ENCODE peak calls at places on chromosomes 2 and 18, in eight cellular contexts. One of them, this sample, is unnamed.
A peak's percentile ranks its signal among the peaks of the same experiment; 100 is the strongest.

GRCh38 chr2:191618789-191619185 is 59.1 kb upstream of the NABP1 start:
- DNase-seq in adipocyte: no peak
- DNase-seq in Right ventricle myocardium superior: no peak
- DNase-seq in kidney tubule cell: peak; percentile 57
- DNase-seq in COR-L47: no peak
- DNase-seq in T-helper 2 cell: no peak
- DNase-seq in activated CD8-positive, alpha-beta T cell treated with anti-CD3 and anti-CD28 coated beads for 36 hours: no peak
- DNase-seq in stimulated activated CD4-positive, alpha-beta T cell treated with anti-CD3 and anti-CD28 coated beads, Interleukin-12 subunit alpha, Interleukin-12 subunit beta, amount 100 ng/mL, for 48 hours: no peak
- DNase-seq in this sample: no peak

GRCh38 chr2:229060147-229060546 is 210.9 kb downstream of the PID1 start:
- DNase-seq in adipocyte: no peak
- DNase-seq in Right ventricle myocardium superior: no peak
- DNase-seq in kidney tubule cell: no peak
- DNase-seq in COR-L47: no peak
- DNase-seq in T-helper 2 cell: no peak
- DNase-seq in activated CD8-positive, alpha-beta T cell treated with anti-CD3 and anti-CD28 coated beads for 36 hours: no peak
- DNase-seq in stimulated activated CD4-positive, alpha-beta T cell treated with anti-CD3 and anti-CD28 coated beads, Interleukin-12 subunit alpha, Interleukin-12 subunit beta, amount 100 ng/mL, for 48 hours: no peak
- DNase-seq in this sample: no peak

GRCh38 chr2:57549642-57550102 is 496.9 kb upstream of the VRK2 start:
- DNase-seq in adipocyte: peak; percentile 45
- DNase-seq in Right ventricle myocardium superior: no peak
- DNase-seq in kidney tubule cell: peak; percentile 36
- DNase-seq in COR-L47: peak; percentile 4
- DNase-seq in T-helper 2 cell: no peak
- DNase-seq in activated CD8-positive, alpha-beta T cell treated with anti-CD3 and anti-CD28 coated beads for 36 hours: peak; percentile 2
- DNase-seq in stimulated activated CD4-positive, alpha-beta T cell treated with anti-CD3 and anti-CD28 coated beads, Interleukin-12 subunit alpha, Interleukin-12 subunit beta, amount 100 ng/mL, for 48 hours: no peak
- DNase-seq in this sample: no peak

GRCh38 chr2:42900226-42900744 is 107.9 kb upstream of the HAAO start:
- DNase-seq in adipocyte: no peak
- DNase-seq in Right ventricle myocardium superior: no peak
- DNase-seq in kidney tubule cell: no peak
- DNase-seq in COR-L47: no peak
- DNase-seq in T-helper 2 cell: no peak
- DNase-seq in activated CD8-positive, alpha-beta T cell treated with anti-CD3 and anti-CD28 coated beads for 36 hours: no peak
- DNase-seq in stimulated activated CD4-positive, alpha-beta T cell treated with anti-CD3 and anti-CD28 coated beads, Interleukin-12 subunit alpha, Interleukin-12 subunit beta, amount 100 ng/mL, for 48 hours: no peak
- DNase-seq in this sample: no peak

GRCh38 chr2:98465456-98466201 is 21.0 kb downstream of the INPP4A start:
- DNase-seq in adipocyte: no peak
- DNase-seq in Right ventricle myocardium superior: peak; percentile 88
- DNase-seq in kidney tubule cell: peak; percentile 73
- DNase-seq in COR-L47: peak; percentile 83
- DNase-seq in T-helper 2 cell: peak; percentile 75
- DNase-seq in activated CD8-positive, alpha-beta T cell treated with anti-CD3 and anti-CD28 coated beads for 36 hours: peak; percentile 81
- DNase-seq in stimulated activated CD4-positive, alpha-beta T cell treated with anti-CD3 and anti-CD28 coated beads, Interleukin-12 subunit alpha, Interleukin-12 subunit beta, amount 100 ng/mL, for 48 hours: peak; percentile 49
- DNase-seq in this sample: peak; percentile 79

GRCh38 chr2:214839464-214839863 is 30.0 kb upstream of the BARD1 start:
- DNase-seq in adipocyte: no peak
- DNase-seq in Right ventricle myocardium superior: no peak
- DNase-seq in kidney tubule cell: no peak
- DNase-seq in COR-L47: no peak
- DNase-seq in T-helper 2 cell: no peak
- DNase-seq in activated CD8-positive, alpha-beta T cell treated with anti-CD3 and anti-CD28 coated beads for 36 hours: no peak
- DNase-seq in stimulated activated CD4-positive, alpha-beta T cell treated with anti-CD3 and anti-CD28 coated beads, Interleukin-12 subunit alpha, Interleukin-12 subunit beta, amount 100 ng/mL, for 48 hours: no peak
- DNase-seq in this sample: no peak

GRCh38 chr18:24198461-24198860 is 59.6 kb downstream of the CABYR start:
- DNase-seq in adipocyte: no peak
- DNase-seq in Right ventricle myocardium superior: no peak
- DNase-seq in kidney tubule cell: no peak
- DNase-seq in COR-L47: no peak
- DNase-seq in T-helper 2 cell: no peak
- DNase-seq in activated CD8-positive, alpha-beta T cell treated with anti-CD3 and anti-CD28 coated beads for 36 hours: no peak
- DNase-seq in stimulated activated CD4-positive, alpha-beta T cell treated with anti-CD3 and anti-CD28 coated beads, Interleukin-12 subunit alpha, Interleukin-12 subunit beta, amount 100 ng/mL, for 48 hours: no peak
- DNase-seq in this sample: no peak

GRCh38 chr2:234142530-234142929 is 92.0 kb downstream of the SPP2 start:
- DNase-seq in adipocyte: no peak
- DNase-seq in Right ventricle myocardium superior: no peak
- DNase-seq in kidney tubule cell: peak; percentile 44
- DNase-seq in COR-L47: no peak
- DNase-seq in T-helper 2 cell: no peak
- DNase-seq in activated CD8-positive, alpha-beta T cell treated with anti-CD3 and anti-CD28 coated beads for 36 hours: no peak
- DNase-seq in stimulated activated CD4-positive, alpha-beta T cell treated with anti-CD3 and anti-CD28 coated beads, Interleukin-12 subunit alpha, Interleukin-12 subunit beta, amount 100 ng/mL, for 48 hours: no peak
- DNase-seq in this sample: no peak

GRCh38 chr18:32714571-32715148 is 58.2 kb downstream of the KLHL14 start:
- DNase-seq in adipocyte: peak; percentile 78
- DNase-seq in Right ventricle myocardium superior: no peak
- DNase-seq in kidney tubule cell: peak; percentile 82
- DNase-seq in COR-L47: peak; percentile 74
- DNase-seq in T-helper 2 cell: no peak
- DNase-seq in activated CD8-positive, alpha-beta T cell treated with anti-CD3 and anti-CD28 coated beads for 36 hours: peak; percentile 26
- DNase-seq in stimulated activated CD4-positive, alpha-beta T cell treated with anti-CD3 and anti-CD28 coated beads, Interleukin-12 subunit alpha, Interleukin-12 subunit beta, amount 100 ng/mL, for 48 hours: no peak
- DNase-seq in this sample: peak; percentile 14

GRCh38 chr2:127086800-127087737 is 19.9 kb downstream of the BIN1 start:
- DNase-seq in adipocyte: peak; percentile 66
- DNase-seq in Right ventricle myocardium superior: peak; percentile 89
- DNase-seq in kidney tubule cell: no peak
- DNase-seq in COR-L47: no peak
- DNase-seq in T-helper 2 cell: no peak
- DNase-seq in activated CD8-positive, alpha-beta T cell treated with anti-CD3 and anti-CD28 coated beads for 36 hours: no peak
- DNase-seq in stimulated activated CD4-positive, alpha-beta T cell treated with anti-CD3 and anti-CD28 coated beads, Interleukin-12 subunit alpha, Interleukin-12 subunit beta, amount 100 ng/mL, for 48 hours: no peak
- DNase-seq in this sample: no peak

GRCh38 chr2:102111823-102112222 is 30.7 kb upstream of the IL1R1 start:
- DNase-seq in adipocyte: no peak
- DNase-seq in Right ventricle myocardium superior: no peak
- DNase-seq in kidney tubule cell: peak; percentile 44
- DNase-seq in COR-L47: no peak
- DNase-seq in T-helper 2 cell: no peak
- DNase-seq in activated CD8-positive, alpha-beta T cell treated with anti-CD3 and anti-CD28 coated beads for 36 hours: no peak
- DNase-seq in stimulated activated CD4-positive, alpha-beta T cell treated with anti-CD3 and anti-CD28 coated beads, Interleukin-12 subunit alpha, Interleukin-12 subunit beta, amount 100 ng/mL, for 48 hours: no peak
- DNase-seq in this sample: no peak

GRCh38 chr2:8628179-8628869 is 53.5 kb upstream of the ID2 start:
- DNase-seq in adipocyte: no peak
- DNase-seq in Right ventricle myocardium superior: no peak
- DNase-seq in kidney tubule cell: peak; percentile 77
- DNase-seq in COR-L47: no peak
- DNase-seq in T-helper 2 cell: no peak
- DNase-seq in activated CD8-positive, alpha-beta T cell treated with anti-CD3 and anti-CD28 coated beads for 36 hours: no peak
- DNase-seq in stimulated activated CD4-positive, alpha-beta T cell treated with anti-CD3 and anti-CD28 coated beads, Interleukin-12 subunit alpha, Interleukin-12 subunit beta, amount 100 ng/mL, for 48 hours: no peak
- DNase-seq in this sample: no peak

GRCh38 chr2:54599914-54600313 is 123.5 kb upstream of the EML6 start:
- DNase-seq in adipocyte: peak; percentile 27
- DNase-seq in Right ventricle myocardium superior: peak; percentile 81
- DNase-seq in kidney tubule cell: peak; percentile 84
- DNase-seq in COR-L47: no peak
- DNase-seq in T-helper 2 cell: no peak
- DNase-seq in activated CD8-positive, alpha-beta T cell treated with anti-CD3 and anti-CD28 coated beads for 36 hours: peak; percentile 61
- DNase-seq in stimulated activated CD4-positive, alpha-beta T cell treated with anti-CD3 and anti-CD28 coated beads, Interleukin-12 subunit alpha, Interleukin-12 subunit beta, amount 100 ng/mL, for 48 hours: no peak
- DNase-seq in this sample: no peak

GRCh38 chr2:196804381-196804780 is 4.8 kb downstream of the C2orf66 start:
- DNase-seq in adipocyte: no peak
- DNase-seq in Right ventricle myocardium superior: no peak
- DNase-seq in kidney tubule cell: no peak
- DNase-seq in COR-L47: no peak
- DNase-seq in T-helper 2 cell: no peak
- DNase-seq in activated CD8-positive, alpha-beta T cell treated with anti-CD3 and anti-CD28 coated beads for 36 hours: no peak
- DNase-seq in stimulated activated CD4-positive, alpha-beta T cell treated with anti-CD3 and anti-CD28 coated beads, Interleukin-12 subunit alpha, Interleukin-12 subunit beta, amount 100 ng/mL, for 48 hours: no peak
- DNase-seq in this sample: no peak

GRCh38 chr2:200479617-200480292 is 30.1 kb downstream of the KCTD18 start:
- DNase-seq in adipocyte: peak; percentile 74
- DNase-seq in Right ventricle myocardium superior: no peak
- DNase-seq in kidney tubule cell: peak; percentile 63
- DNase-seq in COR-L47: no peak
- DNase-seq in T-helper 2 cell: no peak
- DNase-seq in activated CD8-positive, alpha-beta T cell treated with anti-CD3 and anti-CD28 coated beads for 36 hours: no peak
- DNase-seq in stimulated activated CD4-positive, alpha-beta T cell treated with anti-CD3 and anti-CD28 coated beads, Interleukin-12 subunit alpha, Interleukin-12 subunit beta, amount 100 ng/mL, for 48 hours: no peak
- DNase-seq in this sample: no peak

GRCh38 chr18:64259871-64260270 is 111.0 kb upstream of the LINC00305 start:
- DNase-seq in adipocyte: no peak
- DNase-seq in Right ventricle myocardium superior: no peak
- DNase-seq in kidney tubule cell: no peak
- DNase-seq in COR-L47: no peak
- DNase-seq in T-helper 2 cell: no peak
- DNase-seq in activated CD8-positive, alpha-beta T cell treated with anti-CD3 and anti-CD28 coated beads for 36 hours: no peak
- DNase-seq in stimulated activated CD4-positive, alpha-beta T cell treated with anti-CD3 and anti-CD28 coated beads, Interleukin-12 subunit alpha, Interleukin-12 subunit beta, amount 100 ng/mL, for 48 hours: no peak
- DNase-seq in this sample: no peak

GRCh38 chr2:160397530-160397865 is 96.1 kb downstream of the RBMS1 start:
- DNase-seq in adipocyte: peak; percentile 59
- DNase-seq in Right ventricle myocardium superior: no peak
- DNase-seq in kidney tubule cell: peak; percentile 66
- DNase-seq in COR-L47: no peak
- DNase-seq in T-helper 2 cell: no peak
- DNase-seq in activated CD8-positive, alpha-beta T cell treated with anti-CD3 and anti-CD28 coated beads for 36 hours: no peak
- DNase-seq in stimulated activated CD4-positive, alpha-beta T cell treated with anti-CD3 and anti-CD28 coated beads, Interleukin-12 subunit alpha, Interleukin-12 subunit beta, amount 100 ng/mL, for 48 hours: no peak
- DNase-seq in this sample: no peak

GRCh38 chr2:69933839-69934613 is 19.1 kb downstream of the MXD1 start:
- DNase-seq in adipocyte: peak; percentile 88
- DNase-seq in Right ventricle myocardium superior: no peak
- DNase-seq in kidney tubule cell: peak; percentile 85
- DNase-seq in COR-L47: no peak
- DNase-seq in T-helper 2 cell: no peak
- DNase-seq in activated CD8-positive, alpha-beta T cell treated with anti-CD3 and anti-CD28 coated beads for 36 hours: no peak
- DNase-seq in stimulated activated CD4-positive, alpha-beta T cell treated with anti-CD3 and anti-CD28 coated beads, Interleukin-12 subunit alpha, Interleukin-12 subunit beta, amount 100 ng/mL, for 48 hours: no peak
- DNase-seq in this sample: peak; percentile 63

GRCh38 chr2:160433466-160434172 is 60.0 kb downstream of the RBMS1 start:
- DNase-seq in adipocyte: peak; percentile 33
- DNase-seq in Right ventricle myocardium superior: no peak
- DNase-seq in kidney tubule cell: no peak
- DNase-seq in COR-L47: no peak
- DNase-seq in T-helper 2 cell: no peak
- DNase-seq in activated CD8-positive, alpha-beta T cell treated with anti-CD3 and anti-CD28 coated beads for 36 hours: no peak
- DNase-seq in stimulated activated CD4-positive, alpha-beta T cell treated with anti-CD3 and anti-CD28 coated beads, Interleukin-12 subunit alpha, Interleukin-12 subunit beta, amount 100 ng/mL, for 48 hours: no peak
- DNase-seq in this sample: no peak

GRCh38 chr2:62412347-62412742 is 93.7 kb downstream of the TMEM17 start:
- DNase-seq in adipocyte: no peak
- DNase-seq in Right ventricle myocardium superior: no peak
- DNase-seq in kidney tubule cell: peak; percentile 33
- DNase-seq in COR-L47: no peak
- DNase-seq in T-helper 2 cell: no peak
- DNase-seq in activated CD8-positive, alpha-beta T cell treated with anti-CD3 and anti-CD28 coated beads for 36 hours: no peak
- DNase-seq in stimulated activated CD4-positive, alpha-beta T cell treated with anti-CD3 and anti-CD28 coated beads, Interleukin-12 subunit alpha, Interleukin-12 subunit beta, amount 100 ng/mL, for 48 hours: no peak
- DNase-seq in this sample: no peak

GRCh38 chr2:27442282-27442980 is at the start of gene KRTCAP3:
- DNase-seq in adipocyte: no peak
- DNase-seq in Right ventricle myocardium superior: no peak
- DNase-seq in kidney tubule cell: peak; percentile 64
- DNase-seq in COR-L47: peak; percentile 81
- DNase-seq in T-helper 2 cell: peak; percentile 52
- DNase-seq in activated CD8-positive, alpha-beta T cell treated with anti-CD3 and anti-CD28 coated beads for 36 hours: no peak
- DNase-seq in stimulated activated CD4-positive, alpha-beta T cell treated with anti-CD3 and anti-CD28 coated beads, Interleukin-12 subunit alpha, Interleukin-12 subunit beta, amount 100 ng/mL, for 48 hours: peak; percentile 15
- DNase-seq in this sample: peak; percentile 43

GRCh38 chr2:188765522-188765921 is 208.7 kb upstream of the COL3A1 start:
- DNase-seq in adipocyte: peak; percentile 18
- DNase-seq in Right ventricle myocardium superior: no peak
- DNase-seq in kidney tubule cell: peak; percentile 14
- DNase-seq in COR-L47: peak; percentile 66
- DNase-seq in T-helper 2 cell: no peak
- DNase-seq in activated CD8-positive, alpha-beta T cell treated with anti-CD3 and anti-CD28 coated beads for 36 hours: peak; percentile 8
- DNase-seq in stimulated activated CD4-positive, alpha-beta T cell treated with anti-CD3 and anti-CD28 coated beads, Interleukin-12 subunit alpha, Interleukin-12 subunit beta, amount 100 ng/mL, for 48 hours: no peak
- DNase-seq in this sample: no peak

GRCh38 chr2:38444247-38444646 is 67.2 kb upstream of the ATL2 start:
- DNase-seq in adipocyte: no peak
- DNase-seq in Right ventricle myocardium superior: no peak
- DNase-seq in kidney tubule cell: peak; percentile 85
- DNase-seq in COR-L47: peak; percentile 68
- DNase-seq in T-helper 2 cell: no peak
- DNase-seq in activated CD8-positive, alpha-beta T cell treated with anti-CD3 and anti-CD28 coated beads for 36 hours: no peak
- DNase-seq in stimulated activated CD4-positive, alpha-beta T cell treated with anti-CD3 and anti-CD28 coated beads, Interleukin-12 subunit alpha, Interleukin-12 subunit beta, amount 100 ng/mL, for 48 hours: no peak
- DNase-seq in this sample: no peak

GRCh38 chr18:10166164-10166807 is 252.5 kb downstream of the VAPA start:
- DNase-seq in adipocyte: no peak
- DNase-seq in Right ventricle myocardium superior: no peak
- DNase-seq in kidney tubule cell: no peak
- DNase-seq in COR-L47: no peak
- DNase-seq in T-helper 2 cell: no peak
- DNase-seq in activated CD8-positive, alpha-beta T cell treated with anti-CD3 and anti-CD28 coated beads for 36 hours: no peak
- DNase-seq in stimulated activated CD4-positive, alpha-beta T cell treated with anti-CD3 and anti-CD28 coated beads, Interleukin-12 subunit alpha, Interleukin-12 subunit beta, amount 100 ng/mL, for 48 hours: no peak
- DNase-seq in this sample: no peak

GRCh38 chr2:10039658-10040410 is 3.5 kb upstream of the KLF11 start:
- DNase-seq in adipocyte: no peak
- DNase-seq in Right ventricle myocardium superior: peak; percentile 71
- DNase-seq in kidney tubule cell: no peak
- DNase-seq in COR-L47: no peak
- DNase-seq in T-helper 2 cell: no peak
- DNase-seq in activated CD8-positive, alpha-beta T cell treated with anti-CD3 and anti-CD28 coated beads for 36 hours: no peak
- DNase-seq in stimulated activated CD4-positive, alpha-beta T cell treated with anti-CD3 and anti-CD28 coated beads, Interleukin-12 subunit alpha, Interleukin-12 subunit beta, amount 100 ng/mL, for 48 hours: no peak
- DNase-seq in this sample: no peak

GRCh38 chr2:235080108-235080507 is 128.3 kb downstream of the SH3BP4 start:
- DNase-seq in adipocyte: peak; percentile 39
- DNase-seq in Right ventricle myocardium superior: no peak
- DNase-seq in kidney tubule cell: no peak
- DNase-seq in COR-L47: no peak
- DNase-seq in T-helper 2 cell: no peak
- DNase-seq in activated CD8-positive, alpha-beta T cell treated with anti-CD3 and anti-CD28 coated beads for 36 hours: no peak
- DNase-seq in stimulated activated CD4-positive, alpha-beta T cell treated with anti-CD3 and anti-CD28 coated beads, Interleukin-12 subunit alpha, Interleukin-12 subunit beta, amount 100 ng/mL, for 48 hours: no peak
- DNase-seq in this sample: no peak

GRCh38 chr18:80159713-80160636 is 50.9 kb downstream of the ADNP2 start:
- DNase-seq in adipocyte: peak; percentile 18
- DNase-seq in Right ventricle myocardium superior: peak; percentile 61
- DNase-seq in kidney tubule cell: peak; percentile 18
- DNase-seq in COR-L47: no peak
- DNase-seq in T-helper 2 cell: peak; percentile 24
- DNase-seq in activated CD8-positive, alpha-beta T cell treated with anti-CD3 and anti-CD28 coated beads for 36 hours: peak; percentile 49
- DNase-seq in stimulated activated CD4-positive, alpha-beta T cell treated with anti-CD3 and anti-CD28 coated beads, Interleukin-12 subunit alpha, Interleukin-12 subunit beta, amount 100 ng/mL, for 48 hours: peak; percentile 32
- DNase-seq in this sample: peak; percentile 65

This sample was measured in activated CD4-positive, alpha-beta memory T cell treated with anti-CD3 and anti-CD28 coated beads for 36 hours.